ENCODE peak calls at places on chromosome 4, in seven cellular contexts. T, K, I, E, X, U and V are unnamed samples.

GRCh38 chr4:164748375-164748774 is 5.6 kb upstream of the SMIM31 start:
- DNase-seq in E (peak), K (no peak), I (no peak), X (no peak), U (no peak), T (no peak), V (no peak)

GRCh38 chr4:78880874-78881492 is 58.3 kb downstream of the PAQR3 start:
- DNase-seq in T (no peak), X (no peak), U (no peak), E (no peak), I (no peak), K (no peak), V (no peak)

GRCh38 chr4:123014038-123014437 is 91.6 kb upstream of the NUDT6 start:
- DNase-seq in K (no peak), I (no peak), X (no peak), T (no peak), E (no peak), U (no peak), V (no peak)

GRCh38 chr4:54942735-54943134 is 182.7 kb downstream of the KDR start:
- DNase-seq in K (peak), T (no peak), I (no peak), U (no peak), X (no peak), E (peak), V (no peak)

GRCh38 chr4:100098681-100099080 is 91.6 kb downstream of the DDIT4L start:
- DNase-seq in K (no peak), I (no peak), T (no peak), X (no peak), U (no peak), E (no peak), V (no peak)

GRCh38 chr4:56958111-56958517 is 19.3 kb downstream of the NOA1 start:
- DNase-seq in K (no peak), U (no peak), X (peak), I (no peak), T (peak), E (no peak), V (no peak)

GRCh38 chr4:143700060-143700419 is 435 bp downstream of the FREM3 start:
- DNase-seq in I (no peak), X (no peak), T (no peak), K (no peak), U (peak), E (no peak), V (no peak)

GRCh38 chr4:136443006-136443405 is 1089.3 kb downstream of the PCDH18 start:
- DNase-seq in K (no peak), T (no peak), E (no peak), U (no peak), X (no peak), I (no peak), V (no peak)

GRCh38 chr4:102625232-102625930 is 124.2 kb downstream of the NFKB1 start:
- DNase-seq in U (no peak), E (peak), X (no peak), K (peak), T (no peak), I (no peak), V (no peak)

GRCh38 chr4:153013202-153013988 is 77.3 kb downstream of the FHDC1 start:
- DNase-seq in T (no peak), U (no peak), I (no peak), X (no peak), E (no peak), K (no peak), V (no peak)

GRCh38 chr4:113657834-113658233 is 103.7 kb downstream of the CAMK2D start:
- DNase-seq in U (no peak), I (no peak), X (no peak), E (no peak), T (no peak), K (no peak), V (no peak)

GRCh38 chr4:17066972-17067371 is 168.5 kb upstream of the LDB2 start:
- DNase-seq in X (no peak), U (no peak), I (peak), E (no peak), K (no peak), T (no peak), V (no peak)

GRCh38 chr4:87304659-87305277 is 17.9 kb downstream of the HSD17B13 start:
- DNase-seq in T (no peak), I (peak), U (no peak), E (no peak), X (no peak), K (no peak), V (no peak)

GRCh38 chr4:72207196-72207595 is 175.4 kb downstream of the NPFFR2 start:
- DNase-seq in E (no peak), K (no peak), T (no peak), X (no peak), I (no peak), U (no peak), V (no peak)

GRCh38 chr4:79049840-79050520 is 110.7 kb upstream of the PAQR3 start:
- DNase-seq in T (no peak), E (no peak), U (no peak), X (no peak), I (no peak), K (no peak), V (no peak)

GRCh38 chr4:17490575-17491059 is 21.3 kb downstream of the QDPR start:
- DNase-seq in X (no peak), T (no peak), I (no peak), U (no peak), E (no peak), K (no peak), V (no peak)

GRCh38 chr4:74874785-74875367 is 58.0 kb upstream of the PARM1 start:
- DNase-seq in X (no peak), T (peak), K (no peak), U (no peak), E (peak), I (peak), V (peak)

GRCh38 chr4:168509786-168510185 is 12.9 kb downstream of the PALLD start:
- DNase-seq in E (peak), U (no peak), T (no peak), K (no peak), X (no peak), I (no peak), V (no peak)

GRCh38 chr4:47551682-47552081 is 66.6 kb downstream of the ATP10D start:
- DNase-seq in E (no peak), U (no peak), X (no peak), I (no peak), K (no peak), T (no peak), V (no peak)

GRCh38 chr4:130043796-130044195 is 947.8 kb downstream of the C4orf33 start:
- DNase-seq in K (no peak), X (no peak), U (no peak), E (no peak), T (no peak), I (no peak), V (no peak)

GRCh38 chr4:112403072-112403945 is 106.1 kb downstream of the ALPK1 start:
- DNase-seq in X (no peak), T (no peak), K (no peak), I (no peak), U (no peak), E (no peak), V (peak)

GRCh38 chr4:150768492-150768891 is 186.5 kb downstream of the MAB21L2 start:
- DNase-seq in X (no peak), T (no peak), I (no peak), E (no peak), K (no peak), U (no peak), V (no peak)

GRCh38 chr4:39814403-39815185 is 116.7 kb downstream of the UBE2K start:
- DNase-seq in T (no peak), X (no peak), K (no peak), I (peak), U (no peak), E (peak), V (no peak)

GRCh38 chr4:184283659-184284335 is 66.1 kb upstream of the ENPP6 start:
- DNase-seq in E (no peak), K (no peak), I (no peak), U (no peak), T (no peak), X (no peak), V (no peak)

GRCh38 chr4:37693450-37694190 is 7.4 kb upstream of the RELL1 start:
- DNase-seq in E (no peak), U (no peak), T (no peak), X (no peak), K (no peak), I (peak), V (no peak)

GRCh38 chr4:38055566-38055965 is 95.4 kb downstream of the PTTG2 start:
- DNase-seq in I (no peak), X (no peak), E (no peak), U (no peak), T (no peak), K (no peak), V (no peak)

GRCh38 chr4:123488916-123489315 is 92.3 kb downstream of the SPRY1 start:
- DNase-seq in T (no peak), E (no peak), I (peak), U (no peak), X (no peak), K (no peak), V (no peak)

GRCh38 chr4:168589154-168589553 is 92.3 kb downstream of the PALLD start:
- DNase-seq in U (no peak), E (no peak), I (peak), K (no peak), T (no peak), X (no peak), V (no peak)

GRCh38 chr4:1980561-1981041 is 28.2 kb downstream of the NELFA start:
- DNase-seq in E (no peak), I (no peak), K (no peak), X (no peak), T (no peak), U (peak), V (no peak)

GRCh38 chr4:73662709-73663546 is 42.7 kb upstream of the RASSF6 start:
- DNase-seq in K (no peak), E (no peak), X (no peak), U (no peak), T (no peak), I (peak), V (no peak)

GRCh38 chr4:76639292-76639691 is 204.3 kb downstream of the SHROOM3 start:
- DNase-seq in U (no peak), E (no peak), K (no peak), I (no peak), T (no peak), X (no peak), V (no peak)

GRCh38 chr4:76640252-76640925 is 205.4 kb downstream of the SHROOM3 start:
- DNase-seq in T (no peak), K (no peak), I (no peak), X (no peak), E (no peak), U (peak), V (no peak)

GRCh38 chr4:76641351-76641750 is 206.3 kb downstream of the SHROOM3 start:
- DNase-seq in T (no peak), I (no peak), X (no peak), K (no peak), E (no peak), U (no peak), V (no peak)

GRCh38 chr4:76644831-76645485 is 209.9 kb downstream of the SHROOM3 start:
- DNase-seq in X (no peak), T (no peak), U (no peak), E (no peak), I (no peak), K (no peak), V (no peak)

DNA sequence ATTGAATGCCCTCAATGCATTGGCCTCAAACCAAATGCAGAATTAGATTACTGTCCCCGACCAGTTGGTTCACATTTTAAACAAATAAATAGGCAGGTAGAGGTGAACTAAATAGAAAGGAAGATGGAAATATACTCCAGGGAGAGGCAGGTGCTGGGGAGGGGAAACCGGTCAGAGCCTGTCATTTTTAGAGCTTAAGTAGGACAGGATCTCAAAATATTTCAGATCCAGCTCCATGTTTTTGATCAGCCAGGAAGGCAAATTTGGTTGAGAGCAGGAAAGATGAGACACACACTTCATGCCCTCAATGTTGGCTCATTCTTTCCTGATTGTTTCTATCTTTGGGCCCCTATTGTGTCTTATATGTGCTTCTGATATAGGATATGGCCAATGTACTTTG is 206.7 kb downstream of the SHROOM3 start:
- DNase-seq in U (no peak), E (no peak), K (no peak), T (no peak), X (no peak), I (no peak), V (no peak)
- H3K27ac ChIP-seq in U (no peak), E (no peak), K (no peak), T (no peak), X (no peak), I (no peak), V (no peak)

DNA sequence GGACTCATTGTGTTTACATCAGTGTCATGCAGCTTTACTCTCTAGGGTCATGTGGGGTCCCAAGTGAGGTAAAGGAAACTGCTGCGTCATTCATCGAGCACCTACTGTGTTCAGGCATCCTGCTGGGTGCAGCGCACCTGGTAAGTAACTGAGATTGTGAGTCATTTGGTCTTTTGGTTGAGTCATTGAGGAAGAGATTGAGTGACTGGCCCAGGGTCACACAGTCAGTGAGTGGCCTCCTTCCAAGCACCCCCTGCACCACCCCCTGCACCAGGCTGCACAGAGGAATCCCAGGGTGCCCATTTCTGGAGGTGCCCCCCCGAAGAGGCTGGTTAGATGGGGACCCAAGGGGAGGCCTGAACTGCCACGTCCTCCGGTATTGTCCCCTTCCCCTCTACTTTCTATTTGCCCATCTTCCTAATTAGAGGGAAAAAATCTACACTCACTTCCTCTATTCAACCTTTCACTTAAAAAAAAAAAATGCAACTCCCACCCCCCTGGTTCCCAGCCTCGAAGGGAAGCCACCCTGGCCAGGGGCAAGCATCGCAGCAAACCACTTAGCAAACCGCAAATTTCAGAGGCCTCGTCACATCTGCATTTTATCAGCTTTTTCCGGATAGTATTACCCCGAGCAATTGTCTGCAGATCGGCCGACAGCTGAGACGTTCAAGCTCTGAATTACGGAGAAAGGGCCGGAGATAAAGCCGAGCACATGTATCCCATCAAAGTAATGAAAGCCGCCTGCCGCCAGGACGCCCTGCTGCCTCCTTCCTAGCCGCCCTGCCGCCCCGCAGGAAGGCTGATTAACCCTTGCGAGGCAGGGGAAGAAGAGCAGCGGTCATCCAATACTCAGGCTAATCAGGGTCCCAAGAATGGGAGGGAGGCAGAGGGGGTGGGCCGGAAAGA is 96.3 kb upstream of the MSX1 start:
- DNase-seq in T (no peak), E (no peak), I (peak), K (no peak), X (no peak), U (peak), V (no peak)
- H3K27ac ChIP-seq in T (no peak), E (no peak), I (no peak), K (no peak), X (no peak), U (no peak), V (no peak)

DNA sequence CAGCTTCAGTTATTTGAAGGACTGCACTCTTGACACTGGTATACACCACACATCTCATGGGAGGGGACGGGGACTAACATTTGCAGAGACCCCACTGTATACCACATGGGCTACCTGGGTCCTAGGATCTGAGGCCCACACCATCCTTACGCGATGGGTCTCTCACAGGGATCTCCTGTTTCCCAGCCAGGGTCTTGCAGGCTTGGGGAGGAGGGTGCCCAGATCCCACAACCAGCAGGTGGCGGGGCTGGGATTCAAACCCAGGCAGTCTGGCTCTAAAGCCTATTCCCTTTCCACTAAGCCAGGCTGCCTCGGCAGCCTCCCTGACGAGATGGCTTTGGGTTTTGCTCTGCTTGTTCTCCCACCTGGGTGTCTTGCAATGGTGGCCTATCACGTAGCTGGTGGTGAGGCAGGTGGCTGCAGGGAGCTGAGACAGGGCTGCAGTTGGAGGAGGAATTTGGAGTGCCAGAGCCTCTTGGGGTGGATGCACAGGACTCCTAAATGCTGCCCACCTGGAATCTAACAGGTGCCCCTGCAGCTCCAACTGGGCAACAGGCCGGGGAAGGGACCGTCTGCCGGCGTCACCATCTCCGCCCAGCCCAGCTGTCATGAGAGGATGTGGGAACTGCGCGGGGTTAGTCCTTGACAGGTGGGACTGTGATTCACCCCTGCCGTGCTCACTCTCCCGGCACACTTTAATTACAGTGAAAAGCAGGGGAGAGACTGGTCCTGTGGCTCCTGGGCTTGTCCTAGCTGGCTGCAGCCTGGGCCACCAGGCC is 110.7 kb downstream of the PSAPL1 start:
- DNase-seq in K (no peak), X (no peak), U (no peak), T (no peak), E (no peak), I (peak), V (peak)
- H3K27ac ChIP-seq in K (no peak), X (peak), U (no peak), T (peak), E (no peak), I (no peak), V (peak)

GRCh38 chr4:163335384-163335783 is 3.0 kb upstream of the NPY1R start:
- DNase-seq in U (no peak), I (no peak), E (no peak), K (no peak), T (no peak), X (no peak), V (no peak)

GRCh38 chr4:163332526-163333405 is at the start of gene NPY1R:
- DNase-seq in X (peak), U (peak), K (peak), T (peak), I (peak), E (peak), V (no peak)

GRCh38 chr4:163330828-163331628 is 1.4 kb downstream of the NPY1R start:
- DNase-seq in K (no peak), I (no peak), U (no peak), T (no peak), X (no peak), E (no peak), V (peak)

GRCh38 chr4:163331629-163332360 is 601 bp downstream of the NPY1R start:
- DNase-seq in I (peak), T (no peak), K (no peak), U (peak), E (no peak), X (no peak), V (no peak)
- H3K27ac ChIP-seq in I (no peak), T (no peak), K (no peak), U (no peak), E (no peak), X (peak), V (peak)

GRCh38 chr4:139450586-139450985 is 3.3 kb upstream of the RAB33B start:
- DNase-seq in K (no peak), X (no peak), E (no peak), U (no peak), T (no peak), I (no peak), V (no peak)

GRCh38 chr4:139454111-139454600 is at the start of gene RAB33B:
- DNase-seq in I (peak), X (peak), E (no peak), T (no peak), K (no peak), U (no peak), V (no peak)

GRCh38 chr4:139453041-139453370 is 915 bp upstream of the RAB33B start:
- DNase-seq in T (no peak), E (peak), X (no peak), K (peak), I (peak), U (no peak), V (no peak)

GRCh38 chr4:139453371-139454110 is 380 bp upstream of the RAB33B start:
- DNase-seq in E (peak), K (peak), I (peak), T (peak), X (peak), U (peak), V (peak)

DNA sequence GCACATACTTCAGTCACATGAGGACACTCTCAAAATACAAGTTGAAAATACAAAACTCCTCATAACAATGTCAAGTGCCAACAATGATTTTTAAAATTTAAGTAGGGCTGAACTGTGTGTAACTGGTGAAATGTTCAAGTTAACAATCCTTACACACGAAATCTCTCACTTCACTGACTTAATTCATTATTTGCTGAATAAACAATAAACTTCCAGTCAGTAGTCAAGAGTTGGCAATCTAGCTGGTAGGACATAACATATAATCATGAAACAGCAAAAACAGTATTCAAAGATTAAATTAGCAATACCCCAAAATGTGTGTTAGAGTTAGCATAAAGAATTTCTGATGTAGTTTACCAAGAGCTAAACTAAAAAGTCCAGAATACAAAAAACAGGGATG is 1.9 kb upstream of the RAB33B start:
- DNase-seq in E (no peak), U (no peak), I (no peak), T (no peak), X (no peak), K (no peak), V (no peak)
- H3K27ac ChIP-seq in E (peak), U (no peak), I (peak), T (no peak), X (no peak), K (no peak), V (no peak)

DNA sequence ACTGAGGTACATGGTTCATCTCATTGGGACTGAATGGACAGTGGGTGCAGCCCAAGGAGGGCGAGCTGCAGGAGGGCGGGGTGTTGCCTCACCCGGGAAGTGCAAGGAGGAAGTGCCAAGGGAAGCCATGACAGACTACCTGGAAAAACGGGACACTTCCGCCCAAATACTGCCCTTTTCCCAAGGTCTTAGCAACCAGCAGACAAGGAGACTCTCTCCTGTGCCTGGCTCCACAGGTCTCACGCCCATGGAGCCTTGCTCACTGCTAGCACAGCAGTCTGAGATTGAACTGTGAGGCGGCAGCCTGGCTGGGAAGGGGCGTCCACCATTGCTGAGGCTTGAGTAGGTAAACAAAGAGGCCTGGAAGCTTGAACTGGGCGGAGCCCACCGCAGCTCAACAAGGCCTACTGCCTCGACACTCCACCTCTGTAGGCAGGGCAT is 14.7 kb upstream of the USP53 start:
- DNase-seq in X (no peak), E (no peak), K (no peak), I (no peak), U (no peak), T (no peak), V (no peak)
- H3K27ac ChIP-seq in X (no peak), E (no peak), K (no peak), I (no peak), U (no peak), T (no peak), V (no peak)